ENCODE peak calls at places on chromosomes 13 and 19, in seven cellular contexts. One of them, this sample, is unnamed.

GRCh38 chr13:41645313-41645712 is 188.0 kb downstream of the RGCC start:
- DNase-seq in effector memory CD8-positive, alpha-beta T cell: no peak
- DNase-seq in EH: peak
- DNase-seq in neuronal stem cell: no peak
- DNase-seq in WTC11: no peak
- DNase-seq in NCI-H1417: no peak
- DNase-seq in tibial nerve: peak
- DNase-seq in this sample: peak

GRCh38 chr19:35959040-35959967 is 23.1 kb downstream of the LRFN3 start:
- DNase-seq in effector memory CD8-positive, alpha-beta T cell: peak
- DNase-seq in EH: peak
- DNase-seq in neuronal stem cell: no peak
- DNase-seq in WTC11: peak
- DNase-seq in NCI-H1417: peak
- DNase-seq in tibial nerve: no peak
- DNase-seq in this sample: no peak

GRCh38 chr19:13872695-13873389 is 4.1 kb upstream of the NANOS3 start:
- DNase-seq in effector memory CD8-positive, alpha-beta T cell: no peak
- DNase-seq in EH: no peak
- DNase-seq in neuronal stem cell: peak
- DNase-seq in WTC11: peak
- DNase-seq in NCI-H1417: no peak
- DNase-seq in tibial nerve: no peak
- DNase-seq in this sample: no peak

GRCh38 chr19:15137777-15138176 is 30.6 kb downstream of the SYDE1 start:
- DNase-seq in effector memory CD8-positive, alpha-beta T cell: no peak
- DNase-seq in EH: peak
- DNase-seq in neuronal stem cell: no peak
- DNase-seq in WTC11: no peak
- DNase-seq in NCI-H1417: no peak
- DNase-seq in tibial nerve: no peak
- DNase-seq in this sample: peak

GRCh38 chr13:50198508-50198907 is 183.3 kb downstream of the KCNRG start:
- DNase-seq in effector memory CD8-positive, alpha-beta T cell: no peak
- DNase-seq in EH: peak
- DNase-seq in neuronal stem cell: no peak
- DNase-seq in WTC11: no peak
- DNase-seq in NCI-H1417: no peak
- DNase-seq in tibial nerve: peak
- DNase-seq in this sample: peak

GRCh38 chr13:64758520-64758919 is 2471.6 kb downstream of the PCDH9 start:
- DNase-seq in effector memory CD8-positive, alpha-beta T cell: no peak
- DNase-seq in EH: peak
- DNase-seq in neuronal stem cell: no peak
- DNase-seq in WTC11: no peak
- DNase-seq in NCI-H1417: no peak
- DNase-seq in tibial nerve: no peak
- DNase-seq in this sample: no peak

GRCh38 chr19:41588497-41589209 is 12.7 kb downstream of the CEACAM21 start:
- DNase-seq in effector memory CD8-positive, alpha-beta T cell: no peak
- DNase-seq in EH: peak
- DNase-seq in neuronal stem cell: no peak
- DNase-seq in WTC11: peak
- DNase-seq in NCI-H1417: no peak
- DNase-seq in tibial nerve: peak
- DNase-seq in this sample: no peak

GRCh38 chr13:100547805-100548204 is 40.8 kb downstream of the GGACT start:
- DNase-seq in effector memory CD8-positive, alpha-beta T cell: no peak
- DNase-seq in EH: peak
- DNase-seq in neuronal stem cell: no peak
- DNase-seq in WTC11: no peak
- DNase-seq in NCI-H1417: no peak
- DNase-seq in tibial nerve: no peak
- DNase-seq in this sample: no peak

This sample was measured in HT1080.